ENCODE peak calls at places on chromosomes 5 and 9, in nine cellular contexts. One of them, this sample, is unnamed.

GRCh38 chr9:92184041-92184564 is 68.9 kb upstream of the SPTLC1 start:
- DNase-seq in NCI-H774: no peak
- DNase-seq in D341Med: no peak
- DNase-seq in central memory CD4-positive, alpha-beta T cell: no peak
- DNase-seq in neural crest cell: no peak
- DNase-seq in Calu3: no peak
- DNase-seq in HFF-Myc: no peak
- DNase-seq in fibroblast of the conjunctiva: no peak
- DNase-seq in astrocyte of the hippocampus: no peak
- DNase-seq in this sample: no peak

GRCh38 chr5:77853353-77853907 is 77.3 kb upstream of the TBCA start:
- DNase-seq in NCI-H774: no peak
- DNase-seq in D341Med: no peak
- DNase-seq in central memory CD4-positive, alpha-beta T cell: no peak
- DNase-seq in neural crest cell: no peak
- DNase-seq in Calu3: no peak
- DNase-seq in HFF-Myc: no peak
- DNase-seq in fibroblast of the conjunctiva: no peak
- DNase-seq in astrocyte of the hippocampus: no peak
- DNase-seq in this sample: no peak

GRCh38 chr5:91955610-91956009 is 572.5 kb upstream of the ARRDC3 start:
- DNase-seq in NCI-H774: no peak
- DNase-seq in D341Med: peak
- DNase-seq in central memory CD4-positive, alpha-beta T cell: no peak
- DNase-seq in neural crest cell: no peak
- DNase-seq in Calu3: peak
- DNase-seq in HFF-Myc: no peak
- DNase-seq in fibroblast of the conjunctiva: no peak
- DNase-seq in astrocyte of the hippocampus: peak
- DNase-seq in this sample: no peak

GRCh38 chr5:136056771-136057335 is 28.1 kb downstream of the TGFBI start:
- DNase-seq in NCI-H774: no peak
- DNase-seq in D341Med: no peak
- DNase-seq in central memory CD4-positive, alpha-beta T cell: no peak
- DNase-seq in neural crest cell: no peak
- DNase-seq in Calu3: no peak
- DNase-seq in HFF-Myc: no peak
- DNase-seq in fibroblast of the conjunctiva: no peak
- DNase-seq in astrocyte of the hippocampus: no peak
- DNase-seq in this sample: no peak

GRCh38 chr9:119968837-119969707 is 599.8 kb upstream of the BRINP1 start:
- DNase-seq in NCI-H774: peak
- DNase-seq in D341Med: peak
- DNase-seq in central memory CD4-positive, alpha-beta T cell: no peak
- DNase-seq in neural crest cell: peak
- DNase-seq in Calu3: peak
- DNase-seq in HFF-Myc: peak
- DNase-seq in fibroblast of the conjunctiva: peak
- DNase-seq in astrocyte of the hippocampus: peak
- DNase-seq in this sample: peak

GRCh38 chr5:64229163-64229774 is 63.6 kb downstream of the RNF180 start:
- DNase-seq in NCI-H774: peak
- DNase-seq in D341Med: peak
- DNase-seq in central memory CD4-positive, alpha-beta T cell: no peak
- DNase-seq in neural crest cell: no peak
- DNase-seq in Calu3: no peak
- DNase-seq in HFF-Myc: peak
- DNase-seq in fibroblast of the conjunctiva: peak
- DNase-seq in astrocyte of the hippocampus: peak
- DNase-seq in this sample: peak

GRCh38 chr9:113544001-113544340 is 80.4 kb downstream of the RGS3 start:
- DNase-seq in NCI-H774: no peak
- DNase-seq in D341Med: no peak
- DNase-seq in central memory CD4-positive, alpha-beta T cell: no peak
- DNase-seq in neural crest cell: no peak
- DNase-seq in Calu3: no peak
- DNase-seq in HFF-Myc: no peak
- DNase-seq in fibroblast of the conjunctiva: no peak
- DNase-seq in astrocyte of the hippocampus: no peak
- DNase-seq in this sample: no peak

GRCh38 chr9:126534431-126535186 is 79.1 kb upstream of the LMX1B start:
- DNase-seq in NCI-H774: no peak
- DNase-seq in D341Med: no peak
- DNase-seq in central memory CD4-positive, alpha-beta T cell: no peak
- DNase-seq in neural crest cell: no peak
- DNase-seq in Calu3: no peak
- DNase-seq in HFF-Myc: no peak
- DNase-seq in fibroblast of the conjunctiva: no peak
- DNase-seq in astrocyte of the hippocampus: no peak
- DNase-seq in this sample: no peak

GRCh38 chr9:20636883-20637440 is 14.7 kb upstream of the MLLT3 start:
- DNase-seq in NCI-H774: no peak
- DNase-seq in D341Med: no peak
- DNase-seq in central memory CD4-positive, alpha-beta T cell: no peak
- DNase-seq in neural crest cell: no peak
- DNase-seq in Calu3: no peak
- DNase-seq in HFF-Myc: no peak
- DNase-seq in fibroblast of the conjunctiva: no peak
- DNase-seq in astrocyte of the hippocampus: peak
- DNase-seq in this sample: no peak

GRCh38 chr5:1743769-1744085 is 55.9 kb downstream of the MRPL36 start:
- DNase-seq in NCI-H774: no peak
- DNase-seq in D341Med: peak
- DNase-seq in central memory CD4-positive, alpha-beta T cell: no peak
- DNase-seq in neural crest cell: no peak
- DNase-seq in Calu3: no peak
- DNase-seq in HFF-Myc: no peak
- DNase-seq in fibroblast of the conjunctiva: no peak
- DNase-seq in astrocyte of the hippocampus: no peak
- DNase-seq in this sample: no peak

GRCh38 chr5:147857302-147858129 is 21.0 kb upstream of the SCGB3A2 start:
- DNase-seq in NCI-H774: peak
- DNase-seq in D341Med: peak
- DNase-seq in central memory CD4-positive, alpha-beta T cell: no peak
- DNase-seq in neural crest cell: peak
- DNase-seq in Calu3: peak
- DNase-seq in HFF-Myc: peak
- DNase-seq in fibroblast of the conjunctiva: peak
- DNase-seq in astrocyte of the hippocampus: peak
- DNase-seq in this sample: peak

GRCh38 chr9:76512826-76513225 is 53.8 kb downstream of the GCNT1 start:
- DNase-seq in NCI-H774: no peak
- DNase-seq in D341Med: no peak
- DNase-seq in central memory CD4-positive, alpha-beta T cell: no peak
- DNase-seq in neural crest cell: no peak
- DNase-seq in Calu3: no peak
- DNase-seq in HFF-Myc: no peak
- DNase-seq in fibroblast of the conjunctiva: no peak
- DNase-seq in astrocyte of the hippocampus: peak
- DNase-seq in this sample: no peak

GRCh38 chr5:7534505-7534904 is 138.6 kb downstream of the ADCY2 start:
- DNase-seq in NCI-H774: no peak
- DNase-seq in D341Med: no peak
- DNase-seq in central memory CD4-positive, alpha-beta T cell: no peak
- DNase-seq in neural crest cell: no peak
- DNase-seq in Calu3: no peak
- DNase-seq in HFF-Myc: no peak
- DNase-seq in fibroblast of the conjunctiva: no peak
- DNase-seq in astrocyte of the hippocampus: no peak
- DNase-seq in this sample: no peak

GRCh38 chr5:28014779-28015178 is 976.4 kb upstream of the CDH9 start:
- DNase-seq in NCI-H774: no peak
- DNase-seq in D341Med: no peak
- DNase-seq in central memory CD4-positive, alpha-beta T cell: no peak
- DNase-seq in neural crest cell: no peak
- DNase-seq in Calu3: no peak
- DNase-seq in HFF-Myc: no peak
- DNase-seq in fibroblast of the conjunctiva: no peak
- DNase-seq in astrocyte of the hippocampus: no peak
- DNase-seq in this sample: no peak

GRCh38 chr5:160938532-160938931 is 86.5 kb upstream of the ATP10B start:
- DNase-seq in NCI-H774: no peak
- DNase-seq in D341Med: peak
- DNase-seq in central memory CD4-positive, alpha-beta T cell: no peak
- DNase-seq in neural crest cell: no peak
- DNase-seq in Calu3: peak
- DNase-seq in HFF-Myc: no peak
- DNase-seq in fibroblast of the conjunctiva: no peak
- DNase-seq in astrocyte of the hippocampus: peak
- DNase-seq in this sample: peak

This sample was measured in NCI-H345.